ENCODE peak calls at places on chromosomes 1 and 21, in eight cellular contexts. Y is endothelial cell, N is foreskin fibroblast, F is heart left ventricle, S is RWPE1, O is GM13977, U is Peyer's patch, Q is cardiac muscle cell. A is an unnamed sample.

GRCh38 chr1:119646521-119647227 is 1.4 kb downstream of the ZNF697 start:
- DNase-seq in O (no peak), F (no peak), Q (peak; percentile 63), N (peak; percentile 53), S (peak; percentile 38), Y (no peak), U (no peak), A (peak; percentile 53)

GRCh38 chr1:225896937-225897549 is 8.1 kb upstream of the LEFTY1 start:
- DNase-seq in Y (no peak), N (no peak), F (no peak), U (no peak), O (peak; percentile 93), S (peak; percentile 81), Q (no peak), A (no peak)

GRCh38 chr1:205514211-205515142 is 10.0 kb downstream of the CDK18 start:
- DNase-seq in S (no peak), N (no peak), F (no peak), Y (no peak), O (no peak), U (no peak), Q (no peak), A (no peak)

GRCh38 chr1:19009882-19010321 is 53.4 kb upstream of the IFFO2 start:
- DNase-seq in Q (peak; percentile 65), Y (no peak), N (peak; percentile 78), S (peak; percentile 51), U (no peak), O (no peak), F (no peak), A (peak; percentile 69)

GRCh38 chr1:192559115-192560006 is 16.2 kb upstream of the RGS1 start:
- DNase-seq in U (no peak), S (peak; percentile 61), F (no peak), N (peak; percentile 95), Q (peak; percentile 88), Y (no peak), O (no peak), A (peak; percentile 81)

GRCh38 chr21:38440746-38441145 is 57.5 kb downstream of the ERG start:
- DNase-seq in S (peak; percentile 71), N (peak; percentile 6), Y (no peak), F (no peak), O (no peak), Q (peak; percentile 93), U (no peak), A (peak; percentile 83)

GRCh38 chr1:234531181-234532132 is 52.5 kb upstream of the TARBP1 start:
- DNase-seq in F (peak; percentile 82), N (peak; percentile 69), Y (no peak), O (no peak), Q (peak; percentile 91), U (no peak), S (no peak), A (peak; percentile 68)

GRCh38 chr1:10122926-10123325 is 87.4 kb upstream of the KIF1B start:
- DNase-seq in F (no peak), Y (no peak), U (no peak), S (no peak), N (no peak), O (no peak), Q (no peak), A (peak; percentile 32)

GRCh38 chr1:80444171-80444570 is 1356.6 kb upstream of the ADGRL2 start:
- DNase-seq in S (no peak), F (no peak), Y (no peak), N (no peak), Q (no peak), O (no peak), U (no peak), A (no peak)

GRCh38 chr1:184556665-184557064 is 169.8 kb downstream of the C1orf21 start:
- DNase-seq in O (no peak), S (no peak), N (no peak), U (no peak), Q (no peak), Y (no peak), F (no peak), A (no peak)

GRCh38 chr1:18090636-18091035 is 17.0 kb upstream of the IGSF21 start:
- DNase-seq in Q (no peak), O (no peak), S (no peak), F (no peak), Y (no peak), U (no peak), N (no peak), A (no peak)

GRCh38 chr1:187634940-187635339 is 806.2 kb downstream of the PLA2G4A start:
- DNase-seq in Q (no peak), Y (no peak), F (no peak), N (no peak), O (no peak), S (no peak), U (no peak), A (no peak)

GRCh38 chr1:3614755-3615742 is 3.7 kb upstream of the MEGF6 start:
- DNase-seq in U (no peak), Y (no peak), F (no peak), S (no peak), N (no peak), Q (no peak), O (no peak), A (no peak)

GRCh38 chr1:145994391-145995120 is 1.8 kb downstream of the TXNIP start:
- DNase-seq in F (peak; percentile 48), U (no peak), N (no peak), Y (no peak), O (no peak), Q (no peak), S (no peak), A (no peak)

GRCh38 chr1:207863893-207864535 is 46.9 kb downstream of the CD34 start:
- DNase-seq in O (peak; percentile 37), F (peak; percentile 52), N (no peak), Q (no peak), Y (no peak), U (no peak), S (no peak), A (no peak)

GRCh38 chr21:42570362-42570761 is 56.7 kb downstream of the SLC37A1 start:
- DNase-seq in N (no peak), Q (no peak), U (peak; percentile 36), O (no peak), S (no peak), F (peak; percentile 6), Y (no peak), A (no peak)

GRCh38 chr1:233704882-233705723 is 91.2 kb downstream of the KCNK1 start:
- DNase-seq in S (no peak), U (no peak), O (no peak), F (no peak), Y (no peak), Q (no peak), N (no peak), A (no peak)

GRCh38 chr21:42670884-42671283 is 17.5 kb downstream of the PDE9A start:
- DNase-seq in F (no peak), S (no peak), U (no peak), O (no peak), Q (no peak), Y (no peak), N (no peak), A (no peak)

GRCh38 chr1:3419415-3420204 is 34.9 kb upstream of the ARHGEF16 start:
- DNase-seq in U (no peak), Q (no peak), F (no peak), O (no peak), Y (no peak), S (peak; percentile 41), N (no peak), A (no peak)

GRCh38 chr1:2033165-2033564 is 14.0 kb downstream of the GABRD start:
- DNase-seq in Y (no peak), N (no peak), F (no peak), U (no peak), S (no peak), O (no peak), Q (no peak), A (no peak)

GRCh38 chr1:1431845-1432565 is 3.5 kb upstream of the VWA1 start:
- DNase-seq in O (peak; percentile 39), F (peak; percentile 87), Y (no peak), Q (peak; percentile 63), S (no peak), N (no peak), U (no peak), A (no peak)

GRCh38 chr1:8302181-8302681 is 15.7 kb upstream of the SLC45A1 start:
- DNase-seq in Y (no peak), F (no peak), O (no peak), S (no peak), N (no peak), Q (peak; percentile 16), U (no peak), A (no peak)

GRCh38 chr1:206803221-206803730 is 31.0 kb upstream of the IL10 start:
- DNase-seq in U (no peak), S (no peak), F (no peak), Q (peak; percentile 25), N (no peak), Y (no peak), O (peak; percentile 67), A (no peak)

GRCh38 chr1:79259390-79260336 is 253.1 kb upstream of the ADGRL4 start:
- DNase-seq in Q (peak; percentile 67), O (peak; percentile 60), Y (no peak), F (no peak), S (peak; percentile 42), U (no peak), N (peak; percentile 60), A (peak; percentile 20)
- TF ChIP-seq CTCF in Q (peak; percentile 70), O (peak; percentile 45), Y (no peak), F (peak; percentile 34), S (peak; percentile 68), U (no peak), N (peak; percentile 44), A (peak; percentile 50)

GRCh38 chr1:94240822-94241221 is 3.4 kb upstream of the ARHGAP29 start:
- DNase-seq in Y (no peak), F (no peak), S (no peak), U (no peak), Q (peak; percentile 51), N (no peak), O (no peak), A (no peak)
- TF ChIP-seq CTCF in Y (peak; percentile 31), F (peak; percentile 34), S (no peak), U (no peak), Q (peak; percentile 44), N (no peak), O (peak; percentile 19), A (peak; percentile 57)

GRCh38 chr1:44720281-44720680 is 10.7 kb downstream of the RNU5D-1 start:
- DNase-seq in S (no peak), Y (no peak), Q (no peak), F (no peak), O (no peak), N (no peak), U (no peak), A (no peak)
- TF ChIP-seq CTCF in S (no peak), Y (no peak), Q (no peak), F (no peak), O (no peak), N (no peak), U (no peak), A (no peak)

DNA sequence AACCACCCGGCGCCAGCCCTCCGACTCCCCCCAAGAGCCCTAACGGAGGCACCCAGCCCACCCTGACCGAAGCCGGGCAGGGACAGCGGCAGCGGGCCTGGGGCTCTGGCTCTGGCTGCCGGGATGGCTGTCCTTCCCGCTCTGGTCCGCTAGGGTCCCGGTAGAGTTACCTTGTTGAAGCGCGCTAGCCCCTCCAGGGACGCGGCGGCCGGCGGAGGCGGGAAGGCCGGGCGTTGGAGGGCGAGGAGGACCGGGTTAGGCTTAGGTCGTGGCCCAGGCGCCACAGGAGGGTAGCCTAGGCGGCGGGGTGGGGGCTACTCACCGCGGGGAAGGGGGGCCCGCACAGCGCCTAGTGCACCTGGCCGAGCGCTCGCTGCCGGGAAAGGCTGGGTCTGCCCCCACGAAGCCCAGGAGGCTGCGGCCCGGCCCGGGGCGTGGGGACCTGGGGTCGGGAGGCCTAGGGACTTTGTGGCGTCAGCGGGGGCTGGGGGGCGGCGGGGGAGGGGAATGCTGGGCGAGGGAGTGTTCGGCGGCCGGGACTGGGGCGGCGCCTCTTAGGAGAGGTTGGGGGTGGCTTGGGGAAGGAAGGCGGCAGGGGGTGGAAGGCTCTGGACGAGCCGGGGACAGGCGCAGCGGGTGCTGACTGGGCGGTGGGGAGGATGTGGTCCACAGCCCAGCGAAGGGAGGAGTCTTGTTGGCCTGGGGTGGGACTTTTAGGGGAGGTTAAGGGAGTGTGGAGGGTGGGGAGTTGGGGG is at the start of gene TRIM17:
- DNase-seq in Q (peak; percentile 44), U (no peak), N (no peak), Y (peak; percentile 70), S (no peak), O (peak; percentile 64), F (no peak), A (no peak)
- TF ChIP-seq CTCF in Q (peak; percentile 40), U (peak; percentile 12), N (peak; percentile 8), Y (peak; percentile 64), S (peak; percentile 19), O (no peak), F (no peak), A (peak; percentile 50)